ENCODE peak calls at places on chromosomes 3 and 15, in five cellular contexts. S is tibial nerve, T is glutamatergic neuron, P is fibroblast of mammary gland, E is neural crest cell. I is an unnamed sample.

GRCh38 chr3:195189821-195190220 is 81.1 kb downstream of the XXYLT1 start:
- DNase-seq in E (no peak), P (no peak), S (no peak), T (no peak), I (no peak)

GRCh38 chr3:194083253-194084224 is 52.4 kb upstream of the HES1 start:
- DNase-seq in S (no peak), T (no peak), E (no peak), P (peak), I (no peak)

GRCh38 chr3:184260571-184261269 is 633 bp downstream of the CAMK2N2 start:
- DNase-seq in S (no peak), E (no peak), P (no peak), T (no peak), I (peak)

GRCh38 chr3:177211503-177212277 is 14.4 kb upstream of the TBL1XR1 start:
- DNase-seq in S (no peak), T (no peak), P (peak), E (no peak), I (no peak)

GRCh38 chr3:168250415-168250861 is 154.7 kb upstream of the GOLIM4 start:
- DNase-seq in S (no peak), T (peak), P (no peak), E (no peak), I (peak)

GRCh38 chr3:47385007-47385406 is 4.2 kb downstream of the PTPN23 start:
- DNase-seq in E (no peak), S (no peak), P (no peak), T (no peak), I (no peak)

GRCh38 chr3:153679711-153680110 is 441.5 kb upstream of the ARHGEF26 start:
- DNase-seq in T (no peak), E (no peak), S (no peak), P (no peak), I (no peak)

GRCh38 chr15:58742424-58743160 is 6.9 kb downstream of the ADAM10 start:
- DNase-seq in T (no peak), E (no peak), P (peak), S (no peak), I (no peak)

GRCh38 chr3:85476891-85477495 is 518.2 kb downstream of the CADM2 start:
- DNase-seq in S (no peak), T (no peak), E (no peak), P (no peak), I (no peak)